ENCODE peak calls at places on chromosomes 12 and 14, in eight cellular contexts. U is AG04449, D is tibial artery, O is colonic mucosa, F is heart right ventricle, X is AG04450, L is epithelial cell of esophagus, A is ovary. J is an unnamed sample.

GRCh38 chr12:3600951-3601350 is 109.9 kb downstream of the PRMT8 start:
- DNase-seq in U (no peak), D (no peak), O (no peak), F (no peak), X (no peak), L (no peak), A (no peak), J (no peak)

GRCh38 chr14:102246071-102246470 is 58.9 kb downstream of the MOK start:
- DNase-seq in U (no peak), D (no peak), O (no peak), F (no peak), X (no peak), L (no peak), A (no peak), J (no peak)

GRCh38 chr14:98370352-98370751 is 901.6 kb downstream of the BCL11B start:
- DNase-seq in U (no peak), D (no peak), O (no peak), F (no peak), X (no peak), L (peak; percentile 80), A (no peak), J (no peak)

GRCh38 chr14:99133563-99134332 is 138.2 kb downstream of the BCL11B start:
- DNase-seq in U (no peak), D (peak; percentile 57), O (no peak), F (no peak), X (no peak), L (peak; percentile 42), A (no peak), J (no peak)

GRCh38 chr12:66724616-66725015 is 45.7 kb upstream of the GRIP1 start:
- DNase-seq in U (no peak), D (no peak), O (no peak), F (no peak), X (no peak), L (no peak), A (no peak), J (no peak)

GRCh38 chr12:5656836-5657235 is 224.9 kb downstream of the NTF3 start:
- DNase-seq in U (no peak), D (no peak), O (no peak), F (no peak), X (no peak), L (no peak), A (no peak), J (no peak)

GRCh38 chr14:85688024-85688423 is 158.1 kb downstream of the FLRT2 start:
- DNase-seq in U (no peak), D (no peak), O (no peak), F (no peak), X (no peak), L (peak; percentile 53), A (no peak), J (peak; percentile 75)

GRCh38 chr12:130742112-130742511 is 26.0 kb upstream of the RIMBP2 start:
- DNase-seq in U (no peak), D (no peak), O (no peak), F (no peak), X (no peak), L (no peak), A (no peak), J (no peak)

GRCh38 chr14:65948302-65948701 is 535.8 kb downstream of the FUT8 start:
- DNase-seq in U (no peak), D (no peak), O (no peak), F (no peak), X (no peak), L (no peak), A (no peak), J (no peak)

GRCh38 chr12:25972783-25973182 is 14.3 kb downstream of the RASSF8 start:
- DNase-seq in U (no peak), D (no peak), O (no peak), F (no peak), X (no peak), L (peak; percentile 60), A (no peak), J (peak; percentile 79)

GRCh38 chr12:132825861-132826260 is 2.8 kb downstream of the GOLGA3 start:
- DNase-seq in U (no peak), D (no peak), O (no peak), F (no peak), X (no peak), L (no peak), A (no peak), J (no peak)

GRCh38 chr12:42421844-42422779 is 96.1 kb downstream of the PPHLN1 start:
- DNase-seq in U (peak; percentile 26), D (no peak), O (no peak), F (no peak), X (peak; percentile 16), L (no peak), A (no peak), J (peak; percentile 89)

GRCh38 chr12:50105913-50106450 is 2.2 kb downstream of the GPD1 start:
- DNase-seq in U (no peak), D (no peak), O (no peak), F (no peak), X (no peak), L (no peak), A (no peak), J (no peak)

GRCh38 chr12:113528606-113529005 is 56.9 kb upstream of the LHX5 start:
- DNase-seq in U (no peak), D (no peak), O (no peak), F (no peak), X (no peak), L (no peak), A (no peak), J (no peak)

GRCh38 chr14:93137864-93138263 is 22.1 kb upstream of the ITPK1 start:
- DNase-seq in U (no peak), D (no peak), O (peak; percentile 86), F (peak; percentile 63), X (no peak), L (peak; percentile 45), A (peak; percentile 66), J (peak; percentile 34)

GRCh38 chr12:19299765-19300164 is 139.5 kb upstream of the AEBP2 start:
- DNase-seq in U (no peak), D (no peak), O (no peak), F (no peak), X (no peak), L (peak; percentile 94), A (no peak), J (peak; percentile 54)

GRCh38 chr14:34103176-34103575 is 152.3 kb upstream of the EGLN3 start:
- DNase-seq in U (no peak), D (no peak), O (no peak), F (no peak), X (no peak), L (no peak), A (no peak), J (no peak)

DNA sequence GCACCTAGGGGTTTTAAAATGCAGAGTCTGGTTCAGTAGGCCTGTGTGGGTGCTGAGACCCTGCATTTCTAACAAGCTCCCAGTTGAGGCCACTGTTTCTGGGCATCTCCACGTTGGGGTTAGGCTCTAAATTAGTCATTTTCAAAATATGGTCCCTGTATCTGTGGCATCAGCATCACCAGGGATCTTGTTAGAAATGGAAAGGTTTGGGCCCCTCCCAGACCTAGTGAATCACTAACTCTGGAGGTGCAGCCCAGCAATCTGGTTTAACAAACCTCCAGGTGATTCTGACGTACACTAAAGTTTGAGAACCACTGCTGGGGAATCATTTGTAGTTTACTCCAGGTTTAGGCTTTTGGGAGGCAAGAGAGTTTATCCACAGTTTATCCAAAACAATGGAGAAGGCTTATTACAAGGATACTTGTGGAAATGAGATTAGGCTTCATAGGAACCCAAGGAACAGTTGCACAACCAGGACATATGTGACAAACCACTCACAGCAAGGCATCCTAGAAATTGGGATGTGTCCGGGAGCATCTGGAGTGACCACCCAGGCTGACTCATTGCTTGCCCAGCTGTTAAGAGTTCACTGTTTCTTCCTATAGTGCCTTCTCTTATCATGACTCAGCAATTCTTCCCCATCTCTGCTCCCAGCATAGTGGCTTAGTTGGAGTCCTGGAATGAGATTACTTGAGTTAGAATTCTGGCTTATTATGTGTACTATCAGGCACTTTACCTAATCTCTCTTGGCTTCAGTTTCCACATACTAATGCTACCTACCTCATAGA is 71.6 kb upstream of the STXBP6 start:
- DNase-seq in U (no peak), D (no peak), O (no peak), F (no peak), X (no peak), L (peak; percentile 2), A (no peak), J (peak; percentile 73)
- H3K4me3 ChIP-seq in U (no peak overlapping the region), D (no peak overlapping the region), O (no peak overlapping the region), F (no peak overlapping the region), X (no peak overlapping the region), L (no peak overlapping the region), A (no peak overlapping the region), J (no peak overlapping the region)

GRCh38 chr12:8054821-8055220 is 11.3 kb downstream of the C3AR1 start:
- DNase-seq in U (no peak), D (no peak), O (no peak), F (no peak), X (no peak), L (no peak), A (no peak), J (no peak)
- TF ChIP-seq CTCF in U (no peak), D (no peak), O (no peak), F (no peak), X (no peak), L (no peak), A (no peak), J (no peak)

DNA sequence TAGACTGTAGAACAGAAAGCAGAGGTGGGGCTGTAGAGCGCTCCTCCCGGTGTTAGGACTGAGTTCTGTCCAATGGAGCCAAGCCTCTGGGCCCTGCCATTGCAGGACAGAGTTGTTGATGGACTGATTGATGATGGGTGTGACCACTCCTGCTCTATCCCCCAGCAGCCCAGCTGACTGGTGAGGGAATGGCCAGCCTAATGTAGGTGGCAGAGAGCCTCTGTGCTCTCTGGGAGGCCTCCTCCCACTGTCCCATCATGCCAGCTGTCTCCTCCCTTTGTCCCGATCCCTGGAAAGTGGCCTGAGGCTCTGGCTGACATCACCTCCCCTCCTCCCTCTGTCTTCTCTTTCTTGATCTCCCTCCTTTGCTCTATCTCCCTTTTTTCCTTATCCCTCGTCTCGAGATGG is 804 bp downstream of the EFS start:
- DNase-seq in U (no peak), D (peak; percentile 88), O (no peak), F (no peak), X (no peak), L (peak; percentile 24), A (no peak), J (no peak)
- H3K4me3 ChIP-seq in U (peak overlapping the region; percentile 74), D (peak overlapping the region; percentile 71), O (peak overlapping the region; percentile 27), F (peak overlapping the region; percentile 59), X (peak overlapping the region; percentile 69), L (peak overlapping the region; percentile 66), A (peak overlapping the region; percentile 44), J (peak overlapping the region; percentile 58)

GRCh38 chr14:70032447-70032846 is 153.2 kb downstream of the SMOC1 start:
- DNase-seq in U (no peak), D (no peak), O (no peak), F (no peak), X (no peak), L (peak; percentile 54), A (no peak), J (no peak)

GRCh38 chr14:70034257-70034656 is 154.5 kb downstream of the SLC8A3 start:
- DNase-seq in U (no peak), D (no peak), O (no peak), F (no peak), X (no peak), L (no peak), A (no peak), J (no peak)

GRCh38 chr14:70033561-70033960 is 154.3 kb downstream of the SMOC1 start:
- DNase-seq in U (no peak), D (no peak), O (no peak), F (no peak), X (no peak), L (no peak), A (no peak), J (no peak)

GRCh38 chr14:70032016-70032415 is 152.8 kb downstream of the SMOC1 start:
- DNase-seq in U (no peak), D (no peak), O (no peak), F (no peak), X (no peak), L (no peak), A (no peak), J (no peak)

GRCh38 chr14:70036665-70037064 is 152.1 kb downstream of the SLC8A3 start:
- DNase-seq in U (no peak), D (no peak), O (no peak), F (no peak), X (no peak), L (peak; percentile 25), A (no peak), J (peak; percentile 63)
- TF ChIP-seq CTCF in U (no peak), D (no peak), O (no peak), F (no peak), X (peak; percentile 6), L (no peak), A (no peak), J (peak; percentile 48)